ENCODE peak calls at places on chromosome 16, in nine cellular contexts. F is omental fat pad, X is A549, K is Calu3, Z is cardiac fibroblast, T is activated B cell treated with CpG ODN at 0.5 μM for 24 hours, A is adrenal gland, O is upper lobe of right lung, W is astrocyte. V is an unnamed sample.

GRCh38 chr16:72848759-72849664 is 198.9 kb downstream of the ZFHX3 start:
- DNase-seq in Z (peak), F (peak), X (peak), K (peak), A (peak), O (peak), T (no peak), W (peak), V (peak)

GRCh38 chr16:67674851-67675578 is 8.4 kb downstream of the C16orf86 start:
- DNase-seq in X (no peak), K (no peak), A (no peak), Z (no peak), W (no peak), F (no peak), O (no peak), T (no peak), V (no peak)

GRCh38 chr16:72202014-72202413 is 30.1 kb upstream of the PMFBP1 start:
- DNase-seq in Z (peak), W (no peak), O (no peak), K (no peak), X (no peak), F (no peak), T (no peak), A (no peak), V (peak)

GRCh38 chr16:9077001-9077809 is 14.2 kb upstream of the HAPSTR1 start:
- DNase-seq in K (no peak), Z (peak), T (no peak), F (no peak), A (peak), W (peak), O (no peak), X (no peak), V (no peak)

GRCh38 chr16:87602821-87603683 is 744 bp downstream of the JPH3 start:
- DNase-seq in W (no peak), F (no peak), O (no peak), Z (no peak), K (no peak), A (no peak), T (no peak), X (no peak), V (no peak)

GRCh38 chr16:27475561-27475960 is 73.6 kb downstream of the IL21R start:
- DNase-seq in Z (peak), T (no peak), F (no peak), W (peak), K (no peak), O (no peak), X (no peak), A (no peak), V (no peak)

GRCh38 chr16:81786321-81786720 is 7.2 kb downstream of the PLCG2 start:
- DNase-seq in A (no peak), W (peak), K (peak), F (no peak), O (no peak), X (no peak), Z (peak), T (no peak), V (no peak)

GRCh38 chr16:67723151-67723915 is 4.2 kb upstream of the GFOD2 start:
- DNase-seq in Z (peak), A (no peak), T (no peak), K (no peak), F (no peak), X (no peak), W (peak), O (peak), V (no peak)

GRCh38 chr16:67917852-67918236 is 13.8 kb downstream of the CTRL start:
- DNase-seq in T (no peak), K (no peak), F (no peak), X (peak), Z (peak), W (peak), A (peak), O (no peak), V (no peak)

GRCh38 chr16:26697826-26698225 is 368.9 kb upstream of the C16orf82 start:
- DNase-seq in Z (no peak), T (no peak), X (no peak), A (no peak), W (no peak), K (no peak), F (no peak), O (no peak), V (no peak)

GRCh38 chr16:30121741-30122620 is 1.0 kb downstream of the MAPK3 start:
- DNase-seq in K (no peak), T (no peak), A (peak), O (peak), F (no peak), W (no peak), X (no peak), Z (peak), V (no peak)

GRCh38 chr16:88781140-88782077 is 3.6 kb downstream of the PIEZO1 start:
- DNase-seq in K (no peak), O (peak), A (no peak), F (no peak), Z (no peak), X (no peak), W (no peak), T (peak), V (peak)

GRCh38 chr16:11263737-11264136 is 5.4 kb downstream of the TNP2 start:
- DNase-seq in Z (no peak), A (no peak), T (no peak), K (no peak), W (no peak), X (no peak), O (no peak), F (no peak), V (no peak)

GRCh38 chr16:79644977-79645667 is 44.6 kb upstream of the MAF start:
- DNase-seq in F (no peak), Z (no peak), K (no peak), T (no peak), A (no peak), W (no peak), O (no peak), X (no peak), V (no peak)

GRCh38 chr16:76656951-76657498 is 379.8 kb downstream of the CNTNAP4 start:
- DNase-seq in F (no peak), A (peak), O (no peak), T (no peak), X (no peak), Z (no peak), K (no peak), W (no peak), V (no peak)

GRCh38 chr16:66274335-66275110 is 92.0 kb upstream of the CDH5 start:
- DNase-seq in Z (peak), W (no peak), F (no peak), K (no peak), A (peak), O (no peak), X (peak), T (no peak), V (no peak)
- TF ChIP-seq CTCF in Z (peak), W (peak), F (no peak), K (peak), A (no peak), O (peak), X (peak), T (no peak), V (peak)

GRCh38 chr16:83393196-83393981 is 414.4 kb upstream of the HSBP1 start:
- DNase-seq in T (no peak), O (no peak), W (peak), K (no peak), X (no peak), A (no peak), Z (peak), F (no peak), V (no peak)
- TF ChIP-seq CTCF in T (no peak), O (no peak), W (peak), K (no peak), X (no peak), A (no peak), Z (peak), F (no peak), V (no peak)

GRCh38 chr16:85986931-85987749 is 88.2 kb downstream of the IRF8 start:
- DNase-seq in T (peak), X (no peak), A (no peak), Z (no peak), O (no peak), F (no peak), W (no peak), K (peak), V (no peak)
- TF ChIP-seq CTCF in T (no peak), X (peak), A (no peak), Z (peak), O (peak), F (no peak), W (no peak), K (peak), V (peak)

GRCh38 chr16:85259831-85260165 is 147.5 kb upstream of the CIBAR2 start:
- DNase-seq in T (no peak), O (no peak), X (no peak), Z (no peak), W (no peak), A (no peak), F (no peak), K (no peak), V (no peak)
- TF ChIP-seq CTCF in T (no peak), O (no peak), X (no peak), Z (no peak), W (no peak), A (no peak), F (no peak), K (no peak), V (no peak)

DNA sequence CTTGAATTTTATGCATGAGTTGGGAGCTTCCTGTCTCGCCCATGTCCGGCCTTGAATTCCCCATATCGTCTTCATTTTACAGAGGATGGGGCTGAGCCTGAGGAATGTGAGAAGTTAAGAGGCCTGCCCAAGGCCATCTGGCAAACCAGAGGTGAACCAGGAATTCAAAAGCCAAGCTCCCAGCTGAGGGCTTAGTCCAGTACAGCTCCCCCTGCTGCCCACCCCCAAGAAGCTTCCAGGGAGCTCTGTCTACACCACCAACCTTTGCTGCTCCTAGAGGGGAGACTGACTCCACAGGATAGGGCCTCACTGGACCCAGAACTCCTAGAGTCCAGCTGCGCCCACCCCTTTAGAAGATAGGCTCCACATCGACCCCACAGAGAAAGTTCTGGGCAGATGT is 20.7 kb upstream of the C16orf78 start:
- DNase-seq in X (no peak), T (no peak), W (no peak), K (peak), Z (peak), A (no peak), F (no peak), O (no peak), V (no peak)
- TF ChIP-seq CTCF in X (no peak), T (no peak), W (peak), K (no peak), Z (peak), A (no peak), F (no peak), O (no peak), V (no peak)

DNA sequence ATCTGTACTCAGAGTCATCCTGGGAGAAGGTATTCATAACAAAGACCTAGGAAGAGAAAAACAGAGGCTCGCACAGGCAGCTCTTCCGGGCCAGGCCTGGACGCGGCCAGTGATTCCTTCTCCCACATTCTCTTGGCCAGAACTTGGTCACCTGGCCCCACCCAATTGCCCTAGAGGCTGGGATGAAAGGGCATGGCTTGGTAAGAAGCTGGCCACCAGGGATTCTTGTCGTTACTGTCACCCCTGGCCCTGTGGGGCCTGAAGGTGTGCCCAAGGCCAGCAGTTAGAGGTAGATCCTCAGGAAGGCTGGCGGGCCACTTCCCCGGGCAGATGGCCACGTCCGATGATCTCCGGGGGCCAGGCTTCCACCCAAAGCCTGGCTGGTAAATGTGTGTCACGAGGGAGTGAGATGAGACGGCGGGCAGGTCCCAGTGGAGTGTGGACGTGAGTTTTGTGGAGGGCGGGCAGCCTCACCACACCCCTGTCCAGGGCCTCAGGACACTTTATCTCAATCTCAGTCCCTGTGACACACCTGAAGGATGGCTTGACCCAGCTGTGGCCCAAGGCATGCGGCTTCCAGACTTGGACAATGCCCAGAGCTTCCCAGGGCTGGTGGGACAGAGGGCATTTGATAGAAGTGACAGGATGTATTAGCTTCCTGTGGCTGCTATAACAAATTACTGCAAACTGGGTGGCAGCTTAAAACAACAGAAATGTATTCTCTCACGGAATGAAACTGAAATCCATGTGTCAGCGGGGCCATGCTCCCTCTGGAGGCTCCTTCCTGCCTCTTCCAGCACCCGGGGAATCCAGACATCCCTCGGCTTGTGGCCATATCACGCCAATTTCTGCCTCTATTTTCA is 66.3 kb upstream of the GSE1 start:
- DNase-seq in F (no peak), K (no peak), A (no peak), Z (no peak), O (no peak), W (no peak), T (no peak), X (no peak), V (no peak)
- TF ChIP-seq CTCF in F (no peak), K (no peak), A (no peak), Z (no peak), O (peak), W (no peak), T (no peak), X (peak), V (no peak)

GRCh38 chr16:20803192-20803560 is 3.1 kb downstream of the ERI2 start:
- DNase-seq in T (no peak), K (no peak), F (no peak), X (no peak), W (no peak), O (no peak), Z (no peak), A (no peak), V (no peak)

GRCh38 chr16:20801278-20801677 is 5.0 kb downstream of the ERI2 start:
- DNase-seq in A (no peak), X (no peak), K (no peak), W (no peak), Z (no peak), T (no peak), O (no peak), F (no peak), V (no peak)

GRCh38 chr16:20807822-20808207 is 1.5 kb downstream of the REXO5 start:
- DNase-seq in F (no peak), W (no peak), K (no peak), A (no peak), X (no peak), O (no peak), Z (no peak), T (no peak), V (no peak)

GRCh38 chr16:20803561-20804214 is 2.6 kb downstream of the ERI2 start:
- DNase-seq in O (no peak), F (no peak), Z (no peak), K (no peak), T (no peak), A (no peak), W (no peak), X (no peak), V (no peak)

DNA sequence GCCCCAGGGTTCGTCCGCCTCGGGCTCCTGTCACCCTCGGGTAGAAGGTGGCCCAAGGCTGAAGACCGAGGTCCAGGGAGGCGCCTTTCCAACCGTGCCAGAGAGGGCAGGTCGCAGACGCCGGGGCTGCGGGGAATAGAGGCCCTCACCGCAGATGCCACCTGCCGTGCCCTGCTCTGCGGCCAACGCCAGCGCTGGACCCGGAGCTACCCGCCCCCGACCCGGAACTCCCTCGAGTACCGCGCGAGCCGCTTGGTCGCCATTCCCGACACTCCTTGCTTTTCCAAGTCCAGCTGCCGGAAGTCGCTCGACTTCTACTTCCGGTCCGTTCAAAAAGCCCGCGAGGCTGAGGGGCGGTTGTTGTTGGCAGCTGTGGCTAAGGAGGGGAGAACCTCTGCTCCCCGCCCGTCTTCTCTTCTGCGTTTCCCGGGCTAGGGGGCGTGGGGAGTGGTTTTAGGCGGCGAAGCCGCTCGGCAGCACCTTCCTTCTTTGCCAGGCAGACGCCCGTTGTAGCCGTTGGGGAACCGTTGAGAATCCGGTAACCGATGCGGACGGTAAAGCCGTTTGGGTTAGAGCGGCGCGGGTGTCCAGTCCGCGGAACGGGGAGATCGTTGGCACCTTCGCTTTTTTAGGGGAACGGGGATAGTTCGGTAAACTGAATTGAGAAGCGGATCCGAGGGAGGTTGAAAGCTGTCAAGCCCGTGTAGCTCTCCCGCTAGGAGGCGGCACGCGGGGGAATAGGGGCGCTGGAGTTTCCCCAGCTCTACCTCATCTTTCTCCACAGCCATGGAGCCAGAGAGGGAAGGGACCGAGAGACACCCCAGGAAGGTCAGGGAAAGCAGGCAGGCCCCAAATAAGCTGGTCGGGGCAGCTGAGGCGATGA is at the start of the genes ERI2 and REXO5:
- DNase-seq in W (peak), O (peak), K (peak), X (peak), T (peak), A (peak), F (peak), Z (peak), V (peak)
- TF ChIP-seq CTCF in W (peak), O (peak), K (peak), X (peak), T (no peak), A (peak), F (no peak), Z (peak), V (peak)

GRCh38 chr16:70715860-70716357 is 30.1 kb upstream of the MTSS2 start:
- DNase-seq in A (no peak), O (no peak), Z (peak), K (no peak), T (no peak), W (peak), F (no peak), X (no peak), V (no peak)

GRCh38 chr16:70714526-70715112 is 28.8 kb upstream of the MTSS2 start:
- DNase-seq in T (no peak), X (no peak), F (no peak), W (peak), K (no peak), A (no peak), Z (no peak), O (no peak), V (no peak)

GRCh38 chr16:70717065-70717464 is 31.2 kb upstream of the MTSS2 start:
- DNase-seq in Z (no peak), A (no peak), K (no peak), F (no peak), O (no peak), T (no peak), X (no peak), W (no peak), V (no peak)

GRCh38 chr16:70713781-70714180 is 27.9 kb upstream of the MTSS2 start:
- DNase-seq in A (no peak), X (no peak), K (no peak), T (no peak), W (no peak), Z (no peak), O (no peak), F (no peak), V (no peak)

GRCh38 chr16:70715113-70715711 is 29.4 kb upstream of the MTSS2 start:
- DNase-seq in K (no peak), W (peak), T (no peak), F (peak), X (peak), O (peak), Z (peak), A (peak), V (no peak)
- TF ChIP-seq CTCF in K (no peak), W (no peak), T (no peak), F (no peak), X (no peak), O (no peak), Z (peak), A (no peak), V (no peak)

GRCh38 chr16:85825326-85825725 is 25.8 kb downstream of the COX4I1 start:
- DNase-seq in X (no peak), F (no peak), T (no peak), O (no peak), A (no peak), Z (no peak), K (no peak), W (no peak), V (no peak)
- TF ChIP-seq CTCF in X (no peak), F (no peak), T (no peak), O (no peak), A (no peak), Z (no peak), K (peak), W (no peak), V (no peak)